ENCODE peak calls at places on chromosomes 11 and 22, in seven cellular contexts. V is MM.1S, K is gastrocnemius medialis, J is colonic mucosa, X is Peyer's patch, N is cardiac muscle cell, M is ovary. R is an unnamed sample.
A peak's percentile ranks its signal among the peaks of the same experiment; 100 is the strongest.

GRCh38 chr22:20811971-20812660 is 38.2 kb downstream of the SERPIND1 start:
- DNase-seq in N (no peak), X (no peak), K (no peak), J (no peak), M (no peak), V (no peak), R (no peak)

GRCh38 chr11:103091024-103091423 is 936 bp downstream of the DCUN1D5 start:
- DNase-seq in N (peak; percentile 23), M (no peak), V (no peak), K (no peak), X (no peak), J (no peak), R (no peak)

GRCh38 chr11:47395225-47396048 is 13.0 kb upstream of the SLC39A13 start:
- DNase-seq in K (no peak), M (peak; percentile 23), J (no peak), N (no peak), V (no peak), X (no peak), R (no peak)

GRCh38 chr22:46917702-46918101 is 155.3 kb downstream of the TBC1D22A start:
- DNase-seq in V (no peak), N (no peak), X (no peak), K (no peak), J (peak; percentile 6), M (no peak), R (no peak)

GRCh38 chr22:35761037-35761436 is 43.4 kb downstream of the APOL5 start:
- DNase-seq in K (no peak), X (no peak), N (peak; percentile 41), V (peak; percentile 11), J (no peak), M (no peak), R (no peak)

GRCh38 chr11:116422556-116422955 is 350.2 kb downstream of the BUD13 start:
- DNase-seq in V (no peak), M (no peak), K (no peak), N (peak; percentile 2), X (no peak), J (no peak), R (no peak)

GRCh38 chr22:40463017-40463631 is 92.7 kb downstream of the SGSM3 start:
- DNase-seq in J (peak; percentile 28), K (no peak), N (no peak), M (no peak), V (no peak), X (no peak), R (peak; percentile 57)

GRCh38 chr11:4704054-4704789 is at the start of gene MMP26:
- DNase-seq in M (no peak), K (no peak), X (no peak), J (no peak), N (no peak), V (peak; percentile 38), R (no peak)

GRCh38 chr22:49948958-49949913 is 11.3 kb upstream of the PIM3 start:
- DNase-seq in X (peak; percentile 95), J (peak; percentile 90), K (no peak), N (no peak), V (no peak), M (no peak), R (no peak)

GRCh38 chr22:49946612-49947295 is 13.8 kb upstream of the PIM3 start:
- DNase-seq in K (no peak), M (no peak), X (no peak), N (no peak), V (no peak), J (peak; percentile 75), R (no peak)

GRCh38 chr22:49947296-49947622 is 13.3 kb upstream of the PIM3 start:
- DNase-seq in X (no peak), K (no peak), M (no peak), J (no peak), N (no peak), V (no peak), R (no peak)

GRCh38 chr22:49948573-49948957 is 12.0 kb upstream of the PIM3 start:
- DNase-seq in V (no peak), J (no peak), X (peak; percentile 67), N (no peak), K (no peak), M (no peak), R (no peak)

DNA sequence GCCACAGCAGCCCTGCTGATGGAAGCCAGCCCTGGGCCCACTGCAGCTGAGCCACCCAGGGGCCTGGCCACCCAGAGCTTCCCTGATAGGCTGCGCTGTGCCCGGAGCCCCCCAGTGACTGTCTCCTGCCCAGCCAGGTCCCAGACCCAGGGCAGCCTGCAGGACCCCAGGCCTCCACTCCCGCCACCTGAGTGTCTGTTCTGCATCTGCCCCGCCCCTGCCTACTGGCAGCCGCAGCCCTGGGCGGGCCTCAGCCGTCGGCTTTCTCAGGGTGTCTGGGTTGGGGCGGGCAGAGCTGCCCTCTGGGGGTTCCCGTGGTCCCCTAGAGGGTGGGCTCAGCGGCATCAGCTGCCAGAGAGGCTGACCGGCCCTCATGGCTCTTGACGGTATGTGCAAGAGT is 12.5 kb upstream of the PIM3 start:
- DNase-seq in N (no peak), V (no peak), M (no peak), K (no peak), J (peak; percentile 80), X (peak; percentile 82), R (no peak)
- H3K4me1 ChIP-seq in N (peaks cover 20% of the 10 kb centered on the region), V (no peaks in the 10 kb centered on the region), M (peaks cover 6% of the 10 kb centered on the region), K (peaks cover 5% of the 10 kb centered on the region), J (peaks cover 23% of the 10 kb centered on the region), X (peaks cover 16% of the 10 kb centered on the region), R (peaks cover 20% of the 10 kb centered on the region)

GRCh38 chr11:3055881-3056280 is 1.3 kb downstream of the CARS1 start:
- DNase-seq in M (no peak), J (peak; percentile 46), X (peak; percentile 48), V (no peak), K (peak; percentile 10), N (no peak), R (no peak)

GRCh38 chr11:3060436-3061025 is 3.3 kb upstream of the CARS1 start:
- DNase-seq in X (peak; percentile 38), K (no peak), N (no peak), M (no peak), V (no peak), J (no peak), R (no peak)

GRCh38 chr11:3057069-3057963 is at the start of gene CARS1:
- DNase-seq in V (peak; percentile 95), K (peak; percentile 95), N (peak; percentile 97), J (peak; percentile 97), M (peak; percentile 93), X (peak; percentile 97), R (peak; percentile 94)

GRCh38 chr11:3056296-3057068 is 741 bp downstream of the CARS1 start:
- DNase-seq in J (peak; percentile 54), K (peak; percentile 17), V (no peak), N (no peak), X (peak; percentile 55), M (peak; percentile 48), R (peak; percentile 54)

DNA sequence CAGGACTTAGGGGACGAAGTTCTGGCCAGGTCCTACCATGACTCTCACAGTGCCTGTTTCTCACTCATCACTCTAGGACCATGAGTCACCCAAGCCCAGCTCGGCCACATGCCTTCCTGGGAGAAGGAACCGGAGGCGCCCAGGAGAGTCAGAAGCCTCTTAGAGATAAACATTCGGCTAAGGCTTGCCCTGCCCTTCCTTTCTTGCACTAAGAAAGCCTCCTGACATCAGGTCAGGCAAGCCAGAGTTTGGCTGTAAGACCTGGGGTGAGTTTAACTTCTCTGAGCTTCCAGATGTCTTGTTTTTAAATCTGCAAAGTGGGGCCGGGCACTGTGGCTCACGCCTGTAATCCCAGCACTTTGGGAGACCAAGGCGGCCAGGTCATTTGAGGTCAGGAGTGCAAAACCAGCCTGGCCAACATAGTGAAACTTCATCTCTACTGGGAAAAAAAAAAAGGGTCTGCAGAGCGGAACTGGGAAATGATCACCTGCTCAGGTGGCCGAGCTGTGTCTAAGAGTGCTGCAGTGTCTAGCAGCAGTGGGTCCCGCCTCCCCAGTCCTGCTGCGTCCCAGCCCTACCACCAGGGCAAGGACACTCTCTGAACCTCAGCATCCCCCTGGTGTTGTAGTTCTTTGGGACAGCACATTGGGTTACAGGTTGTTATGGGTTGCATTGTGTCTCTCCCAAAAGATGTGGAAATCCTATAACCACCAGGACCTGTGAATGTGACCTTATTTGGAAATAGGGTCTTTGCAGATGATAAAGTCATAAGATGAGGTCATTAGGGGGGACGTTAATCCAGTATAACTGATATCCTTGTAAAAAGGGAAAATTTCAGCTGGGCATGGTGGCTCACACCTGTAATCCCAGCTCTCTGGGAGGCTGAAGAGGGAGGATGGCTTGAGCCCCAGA is 1.8 kb upstream of the CARS1 start:
- DNase-seq in X (peak; percentile 29), N (peak; percentile 71), K (peak; percentile 25), V (no peak), J (no peak), M (no peak), R (no peak)
- TF ChIP-seq CTCF in X (no peak), N (no peak), K (no peak), V (peak; percentile 28), J (no peak), M (no peak), R (no peak)

GRCh38 chr11:15818132-15818842 is 538.1 kb downstream of the SOX6 start:
- DNase-seq in N (no peak), K (no peak), V (no peak), X (no peak), M (no peak), J (peak; percentile 38), R (no peak)

GRCh38 chr11:15815246-15816209 is 540.8 kb downstream of the SOX6 start:
- DNase-seq in J (peak; percentile 46), K (no peak), V (no peak), M (no peak), X (no peak), N (peak; percentile 77), R (no peak)

GRCh38 chr11:15819679-15820286 is 536.6 kb downstream of the SOX6 start:
- DNase-seq in K (peak; percentile 64), J (peak; percentile 86), M (peak; percentile 42), N (peak; percentile 75), V (peak; percentile 53), X (peak; percentile 87), R (peak; percentile 12)

GRCh38 chr11:15816270-15816871 is 540.0 kb downstream of the SOX6 start:
- DNase-seq in V (no peak), N (peak; percentile 91), M (no peak), K (peak; percentile 39), X (no peak), J (no peak), R (no peak)

DNA sequence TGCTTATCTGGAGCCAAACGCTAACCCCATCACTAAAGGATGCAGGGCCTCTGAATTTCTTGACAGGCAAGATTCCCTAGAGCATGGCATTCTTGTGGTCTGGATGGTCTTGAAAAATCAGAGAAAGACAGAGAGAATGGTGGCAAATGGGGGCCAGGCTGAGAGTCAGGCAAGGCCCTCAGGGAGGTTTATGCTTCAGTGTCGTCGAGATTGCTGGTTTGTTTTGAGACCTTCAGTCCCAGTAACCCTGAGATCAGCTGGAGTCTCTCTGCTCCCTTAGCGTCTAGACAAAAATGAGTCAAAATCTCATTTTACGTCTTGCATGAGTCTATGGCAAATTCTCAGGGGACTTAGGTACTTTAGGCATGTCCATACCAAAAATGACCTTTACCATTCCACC is 539.4 kb downstream of the SOX6 start:
- DNase-seq in N (no peak), J (no peak), M (no peak), V (no peak), X (no peak), K (no peak), R (no peak)
- H3K27ac ChIP-seq in N (no peak overlapping the region), J (no peak overlapping the region), M (no peak overlapping the region), V (no peak overlapping the region), X (no peak overlapping the region), K (peak overlapping the region; percentile 67), R (no peak overlapping the region)

DNA sequence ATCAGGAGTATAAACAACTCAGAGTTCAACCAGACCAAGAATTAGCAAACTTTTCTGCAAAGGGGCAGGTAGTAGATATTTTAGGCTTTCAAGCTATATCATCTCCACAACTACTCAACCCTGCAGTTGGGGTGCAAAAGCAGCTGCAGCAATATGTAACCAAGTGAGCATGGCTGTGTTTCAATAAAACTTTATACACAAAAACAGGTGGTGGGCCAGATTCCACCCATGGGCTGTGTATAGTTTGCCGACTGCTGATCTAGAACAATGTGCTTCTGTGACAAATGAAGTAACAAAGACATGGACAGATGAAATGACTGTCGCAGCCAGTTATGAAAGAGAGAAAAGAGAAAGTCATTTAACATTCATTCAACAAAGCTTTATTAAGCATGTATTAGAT is 77.1 kb upstream of the DRD2 start:
- DNase-seq in M (no peak), X (no peak), V (no peak), K (no peak), N (no peak), J (no peak), R (no peak)
- H3K4me1 ChIP-seq in M (no peaks in the 10 kb centered on the region), X (no peaks in the 10 kb centered on the region), V (no peaks in the 10 kb centered on the region), K (peaks cover 8% of the 10 kb centered on the region), N (no peaks in the 10 kb centered on the region), J (no peaks in the 10 kb centered on the region), R (no peaks in the 10 kb centered on the region)